ENCODE peak calls at places on chromosome 13, in six cellular contexts. One of them, this sample, is unnamed.

GRCh38 chr13:98451676-98452105 is 125.2 kb downstream of the STK24 start:
- DNase-seq in heart right ventricle: peak; percentile 42
- DNase-seq in pancreas: no peak
- DNase-seq in effector memory CD4-positive, alpha-beta T cell: no peak
- DNase-seq in aorta: peak; percentile 86
- DNase-seq in left ventricle myocardium inferior: peak; percentile 38
- DNase-seq in this sample: no peak

GRCh38 chr13:111939285-111940278 is 127.4 kb upstream of the SOX1 start:
- DNase-seq in heart right ventricle: no peak
- DNase-seq in pancreas: no peak
- DNase-seq in effector memory CD4-positive, alpha-beta T cell: no peak
- DNase-seq in aorta: no peak
- DNase-seq in left ventricle myocardium inferior: no peak
- DNase-seq in this sample: no peak

GRCh38 chr13:68347220-68347619 is 1117.1 kb upstream of the PCDH9 start:
- DNase-seq in heart right ventricle: no peak
- DNase-seq in pancreas: no peak
- DNase-seq in effector memory CD4-positive, alpha-beta T cell: no peak
- DNase-seq in aorta: no peak
- DNase-seq in left ventricle myocardium inferior: no peak
- DNase-seq in this sample: no peak

GRCh38 chr13:108220042-108220441 is 1.9 kb downstream of the ABHD13 start:
- DNase-seq in heart right ventricle: no peak
- DNase-seq in pancreas: peak; percentile 23
- DNase-seq in effector memory CD4-positive, alpha-beta T cell: no peak
- DNase-seq in aorta: no peak
- DNase-seq in left ventricle myocardium inferior: no peak
- DNase-seq in this sample: no peak

GRCh38 chr13:68056816-68057710 is 826.9 kb upstream of the PCDH9 start:
- DNase-seq in heart right ventricle: no peak
- DNase-seq in pancreas: peak; percentile 4
- DNase-seq in effector memory CD4-positive, alpha-beta T cell: no peak
- DNase-seq in aorta: peak; percentile 57
- DNase-seq in left ventricle myocardium inferior: no peak
- DNase-seq in this sample: no peak

GRCh38 chr13:106291006-106291405 is 244.5 kb downstream of the EFNB2 start:
- DNase-seq in heart right ventricle: no peak
- DNase-seq in pancreas: no peak
- DNase-seq in effector memory CD4-positive, alpha-beta T cell: no peak
- DNase-seq in aorta: no peak
- DNase-seq in left ventricle myocardium inferior: no peak
- DNase-seq in this sample: no peak

GRCh38 chr13:97194473-97194872 is 27.7 kb upstream of the MBNL2 start:
- DNase-seq in heart right ventricle: no peak
- DNase-seq in pancreas: no peak
- DNase-seq in effector memory CD4-positive, alpha-beta T cell: no peak
- DNase-seq in aorta: no peak
- DNase-seq in left ventricle myocardium inferior: no peak
- DNase-seq in this sample: no peak

GRCh38 chr13:74708629-74709028 is 574.4 kb upstream of the KLF12 start:
- DNase-seq in heart right ventricle: no peak
- DNase-seq in pancreas: no peak
- DNase-seq in effector memory CD4-positive, alpha-beta T cell: no peak
- DNase-seq in aorta: no peak
- DNase-seq in left ventricle myocardium inferior: no peak
- DNase-seq in this sample: no peak

GRCh38 chr13:81487151-81487550 is 1146.2 kb upstream of the SPRY2 start:
- DNase-seq in heart right ventricle: no peak
- DNase-seq in pancreas: no peak
- DNase-seq in effector memory CD4-positive, alpha-beta T cell: no peak
- DNase-seq in aorta: no peak
- DNase-seq in left ventricle myocardium inferior: no peak
- DNase-seq in this sample: no peak

GRCh38 chr13:98307392-98307743 is 130.3 kb upstream of the RNF113B start:
- DNase-seq in heart right ventricle: no peak
- DNase-seq in pancreas: no peak
- DNase-seq in effector memory CD4-positive, alpha-beta T cell: no peak
- DNase-seq in aorta: no peak
- DNase-seq in left ventricle myocardium inferior: no peak
- DNase-seq in this sample: no peak

GRCh38 chr13:83377486-83377885 is 504.8 kb downstream of the SLITRK1 start:
- DNase-seq in heart right ventricle: no peak
- DNase-seq in pancreas: no peak
- DNase-seq in effector memory CD4-positive, alpha-beta T cell: no peak
- DNase-seq in aorta: no peak
- DNase-seq in left ventricle myocardium inferior: no peak
- DNase-seq in this sample: no peak

GRCh38 chr13:63190742-63191141 is 1775.1 kb upstream of the PCDH20 start:
- DNase-seq in heart right ventricle: no peak
- DNase-seq in pancreas: no peak
- DNase-seq in effector memory CD4-positive, alpha-beta T cell: no peak
- DNase-seq in aorta: no peak
- DNase-seq in left ventricle myocardium inferior: no peak
- DNase-seq in this sample: no peak

GRCh38 chr13:34409496-34410163 is 532.4 kb upstream of the NBEA start:
- DNase-seq in heart right ventricle: no peak
- DNase-seq in pancreas: no peak
- DNase-seq in effector memory CD4-positive, alpha-beta T cell: no peak
- DNase-seq in aorta: no peak
- DNase-seq in left ventricle myocardium inferior: no peak
- DNase-seq in this sample: no peak

GRCh38 chr13:110576070-110576394 is 14.5 kb upstream of the RAB20 start:
- DNase-seq in heart right ventricle: no peak
- DNase-seq in pancreas: no peak
- DNase-seq in effector memory CD4-positive, alpha-beta T cell: no peak
- DNase-seq in aorta: no peak
- DNase-seq in left ventricle myocardium inferior: no peak
- DNase-seq in this sample: no peak

GRCh38 chr13:114020750-114021463 is 47.0 kb upstream of the C13orf46 start:
- DNase-seq in heart right ventricle: no peak
- DNase-seq in pancreas: no peak
- DNase-seq in effector memory CD4-positive, alpha-beta T cell: no peak
- DNase-seq in aorta: no peak
- DNase-seq in left ventricle myocardium inferior: no peak
- DNase-seq in this sample: no peak

GRCh38 chr13:113906566-113906965 is 42.7 kb upstream of the GAS6 start:
- DNase-seq in heart right ventricle: no peak
- DNase-seq in pancreas: no peak
- DNase-seq in effector memory CD4-positive, alpha-beta T cell: no peak
- DNase-seq in aorta: no peak
- DNase-seq in left ventricle myocardium inferior: no peak
- DNase-seq in this sample: no peak

GRCh38 chr13:98998831-98999634 is 21.2 kb upstream of the DOCK9 start:
- DNase-seq in heart right ventricle: no peak
- DNase-seq in pancreas: no peak
- DNase-seq in effector memory CD4-positive, alpha-beta T cell: no peak
- DNase-seq in aorta: no peak
- DNase-seq in left ventricle myocardium inferior: no peak
- DNase-seq in this sample: peak; percentile 30

GRCh38 chr13:106570354-106570822 is 2.5 kb upstream of the ARGLU1 start:
- DNase-seq in heart right ventricle: no peak
- DNase-seq in pancreas: peak; percentile 95
- DNase-seq in effector memory CD4-positive, alpha-beta T cell: peak; percentile 56
- DNase-seq in aorta: peak; percentile 91
- DNase-seq in left ventricle myocardium inferior: peak; percentile 75
- DNase-seq in this sample: peak; percentile 66

GRCh38 chr13:74586839-74587238 is 452.6 kb upstream of the KLF12 start:
- DNase-seq in heart right ventricle: no peak
- DNase-seq in pancreas: no peak
- DNase-seq in effector memory CD4-positive, alpha-beta T cell: no peak
- DNase-seq in aorta: no peak
- DNase-seq in left ventricle myocardium inferior: no peak
- DNase-seq in this sample: no peak

GRCh38 chr13:73063166-73063565 is 4.4 kb downstream of the KLF5 start:
- DNase-seq in heart right ventricle: no peak
- DNase-seq in pancreas: no peak
- DNase-seq in effector memory CD4-positive, alpha-beta T cell: no peak
- DNase-seq in aorta: no peak
- DNase-seq in left ventricle myocardium inferior: no peak
- DNase-seq in this sample: no peak

GRCh38 chr13:73060251-73061160 is 1.7 kb downstream of the KLF5 start:
- DNase-seq in heart right ventricle: peak; percentile 31
- DNase-seq in pancreas: peak; percentile 9
- DNase-seq in effector memory CD4-positive, alpha-beta T cell: no peak
- DNase-seq in aorta: peak; percentile 48
- DNase-seq in left ventricle myocardium inferior: no peak
- DNase-seq in this sample: no peak

GRCh38 chr13:73064991-73065390 is 6.2 kb downstream of the KLF5 start:
- DNase-seq in heart right ventricle: no peak
- DNase-seq in pancreas: no peak
- DNase-seq in effector memory CD4-positive, alpha-beta T cell: no peak
- DNase-seq in aorta: no peak
- DNase-seq in left ventricle myocardium inferior: no peak
- DNase-seq in this sample: no peak

GRCh38 chr13:73061478-73062275 is 2.9 kb downstream of the KLF5 start:
- DNase-seq in heart right ventricle: no peak
- DNase-seq in pancreas: no peak
- DNase-seq in effector memory CD4-positive, alpha-beta T cell: no peak
- DNase-seq in aorta: no peak
- DNase-seq in left ventricle myocardium inferior: no peak
- DNase-seq in this sample: no peak

DNA sequence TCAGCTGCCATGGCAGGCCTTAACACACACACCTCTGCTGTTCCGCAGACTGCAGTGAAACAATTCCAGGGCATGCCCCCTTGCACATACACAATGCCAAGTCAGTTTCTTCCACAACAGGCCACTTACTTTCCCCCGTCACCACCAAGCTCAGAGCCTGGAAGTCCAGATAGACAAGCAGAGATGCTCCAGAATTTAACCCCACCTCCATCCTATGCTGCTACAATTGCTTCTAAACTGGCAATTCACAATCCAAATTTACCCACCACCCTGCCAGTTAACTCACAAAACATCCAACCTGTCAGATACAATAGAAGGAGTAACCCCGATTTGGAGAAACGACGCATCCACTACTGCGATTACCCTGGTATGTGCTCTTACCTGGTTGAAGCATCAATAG is 3.6 kb downstream of the KLF5 start:
- DNase-seq in heart right ventricle: no peak
- DNase-seq in pancreas: no peak
- DNase-seq in effector memory CD4-positive, alpha-beta T cell: no peak
- DNase-seq in aorta: no peak
- DNase-seq in left ventricle myocardium inferior: no peak
- DNase-seq in this sample: no peak
- H3K4me1 ChIP-seq in heart right ventricle: peaks cover 14% of the 10 kb centered on the region
- H3K4me1 ChIP-seq in pancreas: peaks cover 9% of the 10 kb centered on the region
- H3K4me1 ChIP-seq in effector memory CD4-positive, alpha-beta T cell: peaks cover 6% of the 10 kb centered on the region
- H3K4me1 ChIP-seq in aorta: no peaks in the 10 kb centered on the region
- H3K4me1 ChIP-seq in left ventricle myocardium inferior: peaks cover 26% of the 10 kb centered on the region
- H3K4me1 ChIP-seq in this sample: peaks cover 14% of the 10 kb centered on the region

GRCh38 chr13:40564342-40564997 is 102.0 kb downstream of the FOXO1 start:
- DNase-seq in heart right ventricle: no peak
- DNase-seq in pancreas: no peak
- DNase-seq in effector memory CD4-positive, alpha-beta T cell: no peak
- DNase-seq in aorta: no peak
- DNase-seq in left ventricle myocardium inferior: no peak
- DNase-seq in this sample: no peak

GRCh38 chr13:40566811-40567210 is 99.6 kb downstream of the FOXO1 start:
- DNase-seq in heart right ventricle: no peak
- DNase-seq in pancreas: no peak
- DNase-seq in effector memory CD4-positive, alpha-beta T cell: no peak
- DNase-seq in aorta: no peak
- DNase-seq in left ventricle myocardium inferior: no peak
- DNase-seq in this sample: no peak

GRCh38 chr13:40565282-40566148 is 100.9 kb downstream of the FOXO1 start:
- DNase-seq in heart right ventricle: no peak
- DNase-seq in pancreas: no peak
- DNase-seq in effector memory CD4-positive, alpha-beta T cell: no peak
- DNase-seq in aorta: no peak
- DNase-seq in left ventricle myocardium inferior: no peak
- DNase-seq in this sample: no peak

GRCh38 chr13:40562975-40563349 is 103.5 kb downstream of the FOXO1 start:
- DNase-seq in heart right ventricle: no peak
- DNase-seq in pancreas: no peak
- DNase-seq in effector memory CD4-positive, alpha-beta T cell: no peak
- DNase-seq in aorta: no peak
- DNase-seq in left ventricle myocardium inferior: no peak
- DNase-seq in this sample: no peak

DNA sequence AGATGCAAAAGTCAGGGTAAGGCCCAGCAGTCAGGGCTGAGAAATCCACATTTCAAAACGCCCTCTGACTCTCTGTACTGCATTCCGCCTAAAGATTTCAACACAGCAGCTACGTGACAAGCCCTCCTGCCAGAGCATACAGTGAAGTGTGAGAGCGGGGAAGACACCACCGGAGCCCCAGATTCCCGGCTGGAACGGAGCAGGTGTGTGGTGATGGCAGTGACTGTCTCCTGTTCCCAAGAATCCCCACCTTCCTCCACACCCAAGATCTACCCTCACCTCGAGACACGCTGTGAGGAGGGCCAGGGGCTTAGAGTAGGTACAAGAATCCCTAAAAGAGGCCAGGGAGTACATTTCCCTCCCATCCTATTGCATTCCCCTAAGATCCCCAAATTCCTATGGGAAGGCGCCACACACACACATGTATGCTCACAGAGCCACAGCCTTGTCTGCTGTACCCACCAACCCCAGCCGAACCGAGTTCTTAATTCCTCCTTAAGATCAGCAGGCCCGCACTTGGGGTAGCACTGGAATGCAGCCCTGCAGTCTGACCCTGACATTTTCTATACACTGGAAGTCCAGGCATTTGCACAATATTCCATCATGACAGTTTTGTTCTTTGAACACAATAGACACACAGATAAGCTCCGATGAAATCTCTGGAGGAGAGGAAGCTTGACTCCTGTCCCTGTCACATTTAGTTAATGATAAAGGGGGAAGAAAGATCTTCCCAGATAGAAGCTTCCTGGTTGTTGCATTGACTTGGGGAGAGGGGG is 102.9 kb downstream of the FOXO1 start:
- DNase-seq in heart right ventricle: no peak
- DNase-seq in pancreas: no peak
- DNase-seq in effector memory CD4-positive, alpha-beta T cell: no peak
- DNase-seq in aorta: no peak
- DNase-seq in left ventricle myocardium inferior: no peak
- DNase-seq in this sample: no peak
- H3K27ac ChIP-seq in heart right ventricle: peak overlapping the region; percentile 62
- H3K27ac ChIP-seq in pancreas: peak overlapping the region; percentile 4
- H3K27ac ChIP-seq in effector memory CD4-positive, alpha-beta T cell: no peak overlapping the region
- H3K27ac ChIP-seq in aorta: no peak overlapping the region
- H3K27ac ChIP-seq in left ventricle myocardium inferior: peak overlapping the region; percentile 51
- H3K27ac ChIP-seq in this sample: no peak overlapping the region

DNA sequence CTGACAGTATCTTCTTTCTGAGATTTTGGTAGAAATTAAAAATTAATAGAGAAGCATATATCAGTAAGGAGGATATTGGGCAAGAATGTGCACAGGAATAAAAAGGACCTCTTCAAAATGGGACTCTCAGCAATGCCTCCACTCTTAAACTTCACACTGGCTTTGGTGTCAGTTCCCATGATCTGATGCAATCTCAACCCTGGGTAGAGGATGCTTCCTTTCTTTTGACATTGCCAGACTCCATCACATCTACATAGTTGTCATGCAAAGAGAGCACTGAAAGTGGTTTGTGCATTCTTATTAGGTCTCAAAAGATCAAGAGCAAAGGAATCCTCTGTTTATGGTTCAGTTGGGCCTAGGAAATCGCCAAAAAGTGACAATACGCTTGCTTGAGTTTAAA is 26.3 kb downstream of the STARD13 start:
- DNase-seq in heart right ventricle: no peak
- DNase-seq in pancreas: no peak
- DNase-seq in effector memory CD4-positive, alpha-beta T cell: no peak
- DNase-seq in aorta: no peak
- DNase-seq in left ventricle myocardium inferior: no peak
- DNase-seq in this sample: no peak
- H3K4me1 ChIP-seq in heart right ventricle: peaks cover 60% of the 10 kb centered on the region
- H3K4me1 ChIP-seq in pancreas: peaks cover 4% of the 10 kb centered on the region
- H3K4me1 ChIP-seq in effector memory CD4-positive, alpha-beta T cell: no peaks in the 10 kb centered on the region
- H3K4me1 ChIP-seq in aorta: no peaks in the 10 kb centered on the region
- H3K4me1 ChIP-seq in left ventricle myocardium inferior: peaks cover 98% of the 10 kb centered on the region
- H3K4me1 ChIP-seq in this sample: no peaks in the 10 kb centered on the region

GRCh38 chr13:41492432-41493267 is 35.3 kb downstream of the RGCC start:
- DNase-seq in heart right ventricle: no peak
- DNase-seq in pancreas: no peak
- DNase-seq in effector memory CD4-positive, alpha-beta T cell: no peak
- DNase-seq in aorta: no peak
- DNase-seq in left ventricle myocardium inferior: no peak
- DNase-seq in this sample: peak; percentile 67
- H3K27ac ChIP-seq in heart right ventricle: peak overlapping the region; percentile 86
- H3K27ac ChIP-seq in pancreas: no peak overlapping the region
- H3K27ac ChIP-seq in effector memory CD4-positive, alpha-beta T cell: peak overlapping the region; percentile 80
- H3K27ac ChIP-seq in aorta: no peak overlapping the region
- H3K27ac ChIP-seq in left ventricle myocardium inferior: peak overlapping the region; percentile 87
- H3K27ac ChIP-seq in this sample: peak overlapping the region; percentile 70

This sample was measured in CD8-positive, alpha-beta T cell.